ENCODE peak calls at places on chromosome 3, in seven cellular contexts. One of them, this sample, is unnamed.
A peak's percentile ranks its signal among the peaks of the same experiment; 100 is the strongest.

GRCh38 chr3:72306800-72307341 is 521.9 kb upstream of the PROK2 start:
- DNase-seq in heart left ventricle: no peak
- DNase-seq in HFF-Myc: peak; percentile 62
- DNase-seq in fibroblast of pulmonary artery: peak; percentile 23
- DNase-seq in astrocyte of the spinal cord: peak; percentile 81
- DNase-seq in pancreas: no peak
- DNase-seq in choroid plexus epithelial cell: peak; percentile 49
- DNase-seq in this sample: no peak

GRCh38 chr3:17581421-17582080 is 160.9 kb downstream of the TBC1D5 start:
- DNase-seq in heart left ventricle: no peak
- DNase-seq in HFF-Myc: no peak
- DNase-seq in fibroblast of pulmonary artery: no peak
- DNase-seq in astrocyte of the spinal cord: no peak
- DNase-seq in pancreas: no peak
- DNase-seq in choroid plexus epithelial cell: peak; percentile 30
- DNase-seq in this sample: no peak

GRCh38 chr3:150472421-150472820 is 64.3 kb downstream of the TSC22D2 start:
- DNase-seq in heart left ventricle: no peak
- DNase-seq in HFF-Myc: no peak
- DNase-seq in fibroblast of pulmonary artery: no peak
- DNase-seq in astrocyte of the spinal cord: no peak
- DNase-seq in pancreas: no peak
- DNase-seq in choroid plexus epithelial cell: no peak
- DNase-seq in this sample: no peak

GRCh38 chr3:175741951-175742350 is 882.8 kb downstream of the NAALADL2 start:
- DNase-seq in heart left ventricle: no peak
- DNase-seq in HFF-Myc: no peak
- DNase-seq in fibroblast of pulmonary artery: peak; percentile 8
- DNase-seq in astrocyte of the spinal cord: no peak
- DNase-seq in pancreas: no peak
- DNase-seq in choroid plexus epithelial cell: peak; percentile 38
- DNase-seq in this sample: peak; percentile 21

GRCh38 chr3:18011387-18011786 is 269.0 kb upstream of the TBC1D5 start:
- DNase-seq in heart left ventricle: no peak
- DNase-seq in HFF-Myc: no peak
- DNase-seq in fibroblast of pulmonary artery: no peak
- DNase-seq in astrocyte of the spinal cord: no peak
- DNase-seq in pancreas: no peak
- DNase-seq in choroid plexus epithelial cell: no peak
- DNase-seq in this sample: no peak

GRCh38 chr3:27428446-27428845 is 55.7 kb downstream of the SLC4A7 start:
- DNase-seq in heart left ventricle: no peak
- DNase-seq in HFF-Myc: no peak
- DNase-seq in fibroblast of pulmonary artery: no peak
- DNase-seq in astrocyte of the spinal cord: no peak
- DNase-seq in pancreas: no peak
- DNase-seq in choroid plexus epithelial cell: no peak
- DNase-seq in this sample: no peak

GRCh38 chr3:193816656-193817311 is 223.8 kb downstream of the OPA1 start:
- DNase-seq in heart left ventricle: peak; percentile 87
- DNase-seq in HFF-Myc: no peak
- DNase-seq in fibroblast of pulmonary artery: peak; percentile 70
- DNase-seq in astrocyte of the spinal cord: peak; percentile 36
- DNase-seq in pancreas: peak; percentile 94
- DNase-seq in choroid plexus epithelial cell: peak; percentile 55
- DNase-seq in this sample: no peak

GRCh38 chr3:124381565-124382333 is 348.5 kb upstream of the UMPS start:
- DNase-seq in heart left ventricle: no peak
- DNase-seq in HFF-Myc: no peak
- DNase-seq in fibroblast of pulmonary artery: no peak
- DNase-seq in astrocyte of the spinal cord: peak; percentile 22
- DNase-seq in pancreas: no peak
- DNase-seq in choroid plexus epithelial cell: no peak
- DNase-seq in this sample: peak; percentile 33

GRCh38 chr3:353191-353739 is 156.7 kb downstream of the CHL1 start:
- DNase-seq in heart left ventricle: no peak
- DNase-seq in HFF-Myc: no peak
- DNase-seq in fibroblast of pulmonary artery: no peak
- DNase-seq in astrocyte of the spinal cord: no peak
- DNase-seq in pancreas: no peak
- DNase-seq in choroid plexus epithelial cell: no peak
- DNase-seq in this sample: no peak

GRCh38 chr3:41244620-41245336 is 45.5 kb downstream of the CTNNB1 start:
- DNase-seq in heart left ventricle: no peak
- DNase-seq in HFF-Myc: no peak
- DNase-seq in fibroblast of pulmonary artery: no peak
- DNase-seq in astrocyte of the spinal cord: no peak
- DNase-seq in pancreas: no peak
- DNase-seq in choroid plexus epithelial cell: no peak
- DNase-seq in this sample: no peak

GRCh38 chr3:24704496-24704895 is 209.8 kb upstream of the THRB start:
- DNase-seq in heart left ventricle: no peak
- DNase-seq in HFF-Myc: no peak
- DNase-seq in fibroblast of pulmonary artery: peak; percentile 35
- DNase-seq in astrocyte of the spinal cord: peak; percentile 65
- DNase-seq in pancreas: no peak
- DNase-seq in choroid plexus epithelial cell: peak; percentile 71
- DNase-seq in this sample: no peak

GRCh38 chr3:7340795-7341194 is 479.9 kb downstream of the GRM7 start:
- DNase-seq in heart left ventricle: no peak
- DNase-seq in HFF-Myc: no peak
- DNase-seq in fibroblast of pulmonary artery: peak; percentile 6
- DNase-seq in astrocyte of the spinal cord: peak; percentile 45
- DNase-seq in pancreas: no peak
- DNase-seq in choroid plexus epithelial cell: peak; percentile 18
- DNase-seq in this sample: no peak

GRCh38 chr3:188469228-188469885 is 315.4 kb downstream of the LPP start:
- DNase-seq in heart left ventricle: no peak
- DNase-seq in HFF-Myc: no peak
- DNase-seq in fibroblast of pulmonary artery: peak; percentile 52
- DNase-seq in astrocyte of the spinal cord: peak; percentile 72
- DNase-seq in pancreas: no peak
- DNase-seq in choroid plexus epithelial cell: peak; percentile 91
- DNase-seq in this sample: no peak

GRCh38 chr3:192916455-192917257 is 1.0 kb downstream of the MB21D2 start:
- DNase-seq in heart left ventricle: peak; percentile 86
- DNase-seq in HFF-Myc: no peak
- DNase-seq in fibroblast of pulmonary artery: peak; percentile 70
- DNase-seq in astrocyte of the spinal cord: peak; percentile 77
- DNase-seq in pancreas: peak; percentile 56
- DNase-seq in choroid plexus epithelial cell: peak; percentile 75
- DNase-seq in this sample: no peak

GRCh38 chr3:66889758-66890576 is 108.1 kb upstream of the KBTBD8 start:
- DNase-seq in heart left ventricle: no peak
- DNase-seq in HFF-Myc: no peak
- DNase-seq in fibroblast of pulmonary artery: no peak
- DNase-seq in astrocyte of the spinal cord: no peak
- DNase-seq in pancreas: no peak
- DNase-seq in choroid plexus epithelial cell: no peak
- DNase-seq in this sample: no peak

GRCh38 chr3:59605318-59605717 is 555.5 kb upstream of the CFAP20DC start:
- DNase-seq in heart left ventricle: no peak
- DNase-seq in HFF-Myc: no peak
- DNase-seq in fibroblast of pulmonary artery: no peak
- DNase-seq in astrocyte of the spinal cord: no peak
- DNase-seq in pancreas: no peak
- DNase-seq in choroid plexus epithelial cell: no peak
- DNase-seq in this sample: no peak

GRCh38 chr3:57079221-57079831 is 18.9 kb downstream of the SPATA12 start:
- DNase-seq in heart left ventricle: peak; percentile 67
- DNase-seq in HFF-Myc: no peak
- DNase-seq in fibroblast of pulmonary artery: no peak
- DNase-seq in astrocyte of the spinal cord: no peak
- DNase-seq in pancreas: peak; percentile 65
- DNase-seq in choroid plexus epithelial cell: peak; percentile 15
- DNase-seq in this sample: no peak

GRCh38 chr3:195129644-195130492 is 141.1 kb downstream of the XXYLT1 start:
- DNase-seq in heart left ventricle: no peak
- DNase-seq in HFF-Myc: no peak
- DNase-seq in fibroblast of pulmonary artery: peak; percentile 48
- DNase-seq in astrocyte of the spinal cord: peak; percentile 31
- DNase-seq in pancreas: no peak
- DNase-seq in choroid plexus epithelial cell: peak; percentile 63
- DNase-seq in this sample: no peak

DNA sequence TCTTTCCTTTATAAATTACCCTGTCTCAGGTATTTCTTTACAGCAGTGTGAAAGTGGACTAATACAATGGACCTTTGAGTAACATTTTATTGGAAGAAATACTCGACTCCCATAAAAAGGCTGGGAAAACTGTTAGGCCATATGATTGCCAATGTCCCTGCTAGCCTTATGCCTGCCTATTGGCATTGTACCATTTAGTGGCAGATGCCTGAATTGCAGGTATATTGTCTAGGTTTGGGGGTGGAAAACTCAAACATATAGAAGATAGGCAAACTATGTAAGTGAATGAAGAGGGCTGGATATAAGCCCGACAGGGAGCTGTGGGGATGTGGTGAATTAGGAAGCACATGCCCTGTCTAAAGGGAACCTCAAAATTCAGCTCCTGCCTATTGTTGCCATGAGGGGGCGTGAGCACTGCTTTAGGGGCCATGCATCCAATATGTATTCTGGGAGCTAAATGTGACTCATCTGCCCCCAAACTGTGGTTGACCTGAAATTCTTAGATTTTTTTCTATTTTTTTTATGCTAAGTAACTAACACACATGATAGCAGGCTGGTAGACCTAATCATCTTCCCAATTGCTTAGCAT is 65.2 kb upstream of the TRA2B start:
- DNase-seq in heart left ventricle: no peak
- DNase-seq in HFF-Myc: peak; percentile 38
- DNase-seq in fibroblast of pulmonary artery: peak; percentile 31
- DNase-seq in astrocyte of the spinal cord: no peak
- DNase-seq in pancreas: no peak
- DNase-seq in choroid plexus epithelial cell: peak; percentile 67
- DNase-seq in this sample: no peak
- TF ChIP-seq CTCF in heart left ventricle: no peak
- TF ChIP-seq CTCF in HFF-Myc: peak; percentile 53
- TF ChIP-seq CTCF in fibroblast of pulmonary artery: peak; percentile 33
- TF ChIP-seq CTCF in astrocyte of the spinal cord: peak; percentile 34
- TF ChIP-seq CTCF in pancreas: peak; percentile 8
- TF ChIP-seq CTCF in choroid plexus epithelial cell: peak; percentile 66
- TF ChIP-seq CTCF in this sample: peak; percentile 41

GRCh38 chr3:58215317-58216025 is 4.7 kb upstream of the DNASE1L3 start:
- DNase-seq in heart left ventricle: no peak
- DNase-seq in HFF-Myc: no peak
- DNase-seq in fibroblast of pulmonary artery: no peak
- DNase-seq in astrocyte of the spinal cord: no peak
- DNase-seq in pancreas: no peak
- DNase-seq in choroid plexus epithelial cell: no peak
- DNase-seq in this sample: no peak
- H3K4me3 ChIP-seq in heart left ventricle: no peak overlapping the region
- H3K4me3 ChIP-seq in HFF-Myc: no peak overlapping the region
- H3K4me3 ChIP-seq in fibroblast of pulmonary artery: no peak overlapping the region
- H3K4me3 ChIP-seq in astrocyte of the spinal cord: no peak overlapping the region
- H3K4me3 ChIP-seq in pancreas: no peak overlapping the region
- H3K4me3 ChIP-seq in choroid plexus epithelial cell: no peak overlapping the region
- H3K4me3 ChIP-seq in this sample: no peak overlapping the region

GRCh38 chr3:177899275-177900067 is 636.8 kb upstream of the KCNMB2 start:
- DNase-seq in heart left ventricle: no peak
- DNase-seq in HFF-Myc: no peak
- DNase-seq in fibroblast of pulmonary artery: no peak
- DNase-seq in astrocyte of the spinal cord: no peak
- DNase-seq in pancreas: no peak
- DNase-seq in choroid plexus epithelial cell: no peak
- DNase-seq in this sample: no peak
- TF ChIP-seq CTCF in heart left ventricle: no peak
- TF ChIP-seq CTCF in HFF-Myc: no peak
- TF ChIP-seq CTCF in fibroblast of pulmonary artery: no peak
- TF ChIP-seq CTCF in astrocyte of the spinal cord: no peak
- TF ChIP-seq CTCF in pancreas: no peak
- TF ChIP-seq CTCF in choroid plexus epithelial cell: no peak
- TF ChIP-seq CTCF in this sample: no peak

GRCh38 chr3:13414040-13414729 is 5.9 kb downstream of the NUP210 start:
- DNase-seq in heart left ventricle: peak; percentile 79
- DNase-seq in HFF-Myc: no peak
- DNase-seq in fibroblast of pulmonary artery: no peak
- DNase-seq in astrocyte of the spinal cord: no peak
- DNase-seq in pancreas: no peak
- DNase-seq in choroid plexus epithelial cell: no peak
- DNase-seq in this sample: no peak

GRCh38 chr3:13420051-13420816 is at the start of gene NUP210:
- DNase-seq in heart left ventricle: peak; percentile 66
- DNase-seq in HFF-Myc: no peak
- DNase-seq in fibroblast of pulmonary artery: no peak
- DNase-seq in astrocyte of the spinal cord: no peak
- DNase-seq in pancreas: peak; percentile 64
- DNase-seq in choroid plexus epithelial cell: no peak
- DNase-seq in this sample: no peak

GRCh38 chr3:13419356-13420050 is 619 bp downstream of the NUP210 start:
- DNase-seq in heart left ventricle: peak; percentile 74
- DNase-seq in HFF-Myc: no peak
- DNase-seq in fibroblast of pulmonary artery: no peak
- DNase-seq in astrocyte of the spinal cord: no peak
- DNase-seq in pancreas: peak; percentile 65
- DNase-seq in choroid plexus epithelial cell: no peak
- DNase-seq in this sample: no peak

GRCh38 chr3:13415236-13416001 is 4.7 kb downstream of the NUP210 start:
- DNase-seq in heart left ventricle: no peak
- DNase-seq in HFF-Myc: no peak
- DNase-seq in fibroblast of pulmonary artery: no peak
- DNase-seq in astrocyte of the spinal cord: no peak
- DNase-seq in pancreas: no peak
- DNase-seq in choroid plexus epithelial cell: no peak
- DNase-seq in this sample: no peak

GRCh38 chr3:13416002-13416793 is 3.9 kb downstream of the NUP210 start:
- DNase-seq in heart left ventricle: no peak
- DNase-seq in HFF-Myc: no peak
- DNase-seq in fibroblast of pulmonary artery: no peak
- DNase-seq in astrocyte of the spinal cord: no peak
- DNase-seq in pancreas: no peak
- DNase-seq in choroid plexus epithelial cell: no peak
- DNase-seq in this sample: no peak
- H3K4me3 ChIP-seq in heart left ventricle: peak overlapping the region; percentile 3
- H3K4me3 ChIP-seq in HFF-Myc: no peak overlapping the region
- H3K4me3 ChIP-seq in fibroblast of pulmonary artery: no peak overlapping the region
- H3K4me3 ChIP-seq in astrocyte of the spinal cord: no peak overlapping the region
- H3K4me3 ChIP-seq in pancreas: no peak overlapping the region
- H3K4me3 ChIP-seq in choroid plexus epithelial cell: no peak overlapping the region
- H3K4me3 ChIP-seq in this sample: no peak overlapping the region

DNA sequence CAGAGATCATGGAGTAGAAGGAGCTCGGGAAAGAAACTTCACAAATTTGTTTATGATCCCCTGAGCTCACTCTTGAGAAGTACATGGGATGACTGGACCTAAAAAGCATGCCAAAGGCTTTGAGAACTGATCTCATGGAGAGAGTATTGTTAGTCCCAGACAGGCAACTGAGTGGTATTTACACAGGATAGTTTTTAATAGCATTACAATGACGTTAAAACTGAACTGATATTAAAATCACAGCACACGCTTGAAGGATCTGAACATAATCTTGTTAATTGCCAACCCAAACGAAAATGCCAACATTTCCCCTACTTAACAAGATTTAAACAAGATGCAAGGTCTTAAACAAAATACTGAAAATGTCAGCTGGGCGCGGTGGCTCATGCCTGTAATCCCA is 113.2 kb upstream of the NLGN1 start:
- DNase-seq in heart left ventricle: no peak
- DNase-seq in HFF-Myc: no peak
- DNase-seq in fibroblast of pulmonary artery: no peak
- DNase-seq in astrocyte of the spinal cord: no peak
- DNase-seq in pancreas: no peak
- DNase-seq in choroid plexus epithelial cell: no peak
- DNase-seq in this sample: no peak
- TF ChIP-seq CTCF in heart left ventricle: no peak
- TF ChIP-seq CTCF in HFF-Myc: no peak
- TF ChIP-seq CTCF in fibroblast of pulmonary artery: no peak
- TF ChIP-seq CTCF in astrocyte of the spinal cord: no peak
- TF ChIP-seq CTCF in pancreas: no peak
- TF ChIP-seq CTCF in choroid plexus epithelial cell: no peak
- TF ChIP-seq CTCF in this sample: no peak